ENCODE peak calls at places on chromosomes 3 and 15, in eight cellular contexts. C is heart left ventricle, H is brain microvascular endothelial cell, L is A549, J is testis, I is foreskin fibroblast, T is OCI-LY7, E is cardiac fibroblast. U is an unnamed sample.

GRCh38 chr3:187994221-187995085 is 159.5 kb upstream of the LPP start:
- DNase-seq in C (no peak), H (peak; percentile 40), L (no peak), J (no peak), I (peak; percentile 80), T (no peak), E (peak; percentile 61), U (peak; percentile 67)

GRCh38 chr3:38297947-38298711 is 16.0 kb downstream of the SLC22A14 start:
- DNase-seq in C (no peak), H (peak; percentile 4), L (peak; percentile 24), J (no peak), I (peak; percentile 37), T (peak; percentile 27), E (peak; percentile 46), U (peak; percentile 21)

GRCh38 chr15:47803767-47804166 is 86.5 kb downstream of the SEMA6D start:
- DNase-seq in C (no peak), H (no peak), L (no peak), J (no peak), I (peak; percentile 59), T (no peak), E (peak; percentile 22), U (no peak)

GRCh38 chr3:143628971-143629370 is 219.3 kb downstream of the SLC9A9 start:
- DNase-seq in C (no peak), H (peak; percentile 5), L (no peak), J (no peak), I (peak; percentile 41), T (no peak), E (no peak), U (peak; percentile 50)

GRCh38 chr3:73431136-73431933 is 193.4 kb downstream of the PDZRN3 start:
- DNase-seq in C (no peak), H (no peak), L (no peak), J (no peak), I (no peak), T (no peak), E (no peak), U (no peak)

GRCh38 chr15:87672309-87672897 is 584.1 kb downstream of the NTRK3 start:
- DNase-seq in C (no peak), H (peak; percentile 34), L (peak; percentile 28), J (peak; percentile 56), I (peak; percentile 9), T (no peak), E (peak; percentile 56), U (peak; percentile 35)

GRCh38 chr3:4838621-4839022 is 140.6 kb upstream of the BHLHE40 start:
- DNase-seq in C (no peak), H (no peak), L (no peak), J (no peak), I (no peak), T (no peak), E (no peak), U (no peak)

GRCh38 chr3:42853739-42854302 is 21.9 kb downstream of the CYP8B1 start:
- DNase-seq in C (no peak), H (no peak), L (no peak), J (no peak), I (no peak), T (no peak), E (no peak), U (no peak)

GRCh38 chr3:72932416-72932815 is 44.6 kb downstream of the GXYLT2 start:
- DNase-seq in C (no peak), H (no peak), L (no peak), J (no peak), I (no peak), T (no peak), E (no peak), U (no peak)

GRCh38 chr3:116966649-116967048 is 257.1 kb downstream of the TUSC7 start:
- DNase-seq in C (no peak), H (no peak), L (no peak), J (no peak), I (no peak), T (no peak), E (no peak), U (no peak)

GRCh38 chr3:12714278-12714677 is 44.8 kb downstream of the TMEM40 start:
- DNase-seq in C (no peak), H (no peak), L (no peak), J (no peak), I (no peak), T (no peak), E (no peak), U (no peak)

GRCh38 chr15:101062063-101062462 is 142.9 kb downstream of the LRRK1 start:
- DNase-seq in C (no peak), H (no peak), L (no peak), J (peak; percentile 8), I (no peak), T (peak; percentile 25), E (no peak), U (no peak)

GRCh38 chr3:130850044-130850797 is 43.7 kb upstream of the ATP2C1 start:
- DNase-seq in C (peak; percentile 38), H (peak; percentile 45), L (no peak), J (peak; percentile 34), I (peak; percentile 62), T (no peak), E (peak; percentile 89), U (peak; percentile 56)

GRCh38 chr3:146274833-146275232 is 23.9 kb upstream of the PLSCR4 start:
- DNase-seq in C (no peak), H (peak; percentile 80), L (no peak), J (no peak), I (peak; percentile 87), T (no peak), E (peak; percentile 96), U (peak; percentile 83)

GRCh38 chr15:63194291-63194681 is 4.9 kb downstream of the RAB8B start:
- DNase-seq in C (no peak), H (no peak), L (no peak), J (no peak), I (no peak), T (no peak), E (no peak), U (no peak)

GRCh38 chr3:169060037-169060436 is 603.5 kb downstream of the MECOM start:
- DNase-seq in C (no peak), H (no peak), L (no peak), J (no peak), I (peak; percentile 58), T (no peak), E (peak; percentile 25), U (no peak)
- TF ChIP-seq CTCF in C (no peak), H (peak; percentile 36), L (no peak), J (no peak), I (no peak), T (no peak), E (no peak), U (no peak)

GRCh38 chr3:157081681-157082210 is 78.2 kb downstream of the CCNL1 start:
- DNase-seq in C (peak; percentile 91), H (peak; percentile 97), L (peak; percentile 85), J (peak; percentile 94), I (peak; percentile 97), T (peak; percentile 79), E (peak; percentile 96), U (peak; percentile 98)
- H3K4me3 ChIP-seq in C (no peak overlapping the region), H (no peak overlapping the region), L (no peak overlapping the region), J (no peak overlapping the region), I (no peak overlapping the region), T (no peak overlapping the region), E (no peak overlapping the region), U (no peak overlapping the region)

DNA sequence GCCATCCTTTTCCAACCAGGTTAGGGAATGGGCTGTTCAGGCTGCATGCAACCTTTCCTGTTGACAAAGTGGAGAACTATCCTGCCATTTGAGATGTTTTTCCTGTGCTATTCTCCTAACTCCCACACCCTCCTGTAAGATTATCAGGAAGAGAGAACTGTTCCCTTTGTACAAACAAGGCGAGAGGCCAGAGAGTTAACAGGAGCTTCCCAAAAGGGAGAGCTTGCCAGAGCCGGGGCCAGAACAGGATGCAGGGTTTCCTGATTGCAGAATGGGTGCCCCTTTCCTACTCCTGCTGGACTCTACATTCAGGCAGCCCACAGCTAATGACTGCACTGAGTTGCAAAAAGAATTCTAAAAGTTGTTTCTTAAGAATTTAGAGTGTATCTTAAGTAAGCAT is 17.1 kb downstream of the PML start:
- DNase-seq in C (peak; percentile 75), H (no peak), L (no peak), J (peak; percentile 58), I (peak; percentile 76), T (no peak), E (peak; percentile 42), U (no peak)
- TF ChIP-seq CTCF in C (no peak), H (no peak), L (no peak), J (no peak), I (no peak), T (no peak), E (no peak), U (no peak)

GRCh38 chr15:68594533-68595259 is 15.9 kb downstream of the CORO2B start:
- DNase-seq in C (no peak), H (no peak), L (no peak), J (no peak), I (no peak), T (no peak), E (no peak), U (no peak)
- H3K4me3 ChIP-seq in C (no peak overlapping the region), H (no peak overlapping the region), L (no peak overlapping the region), J (no peak overlapping the region), I (no peak overlapping the region), T (no peak overlapping the region), E (no peak overlapping the region), U (no peak overlapping the region)